ENCODE peak calls at places on chromosomes 11 and 22, in nine cellular contexts. J is NCI-H2081 treated with DMSO at 0.1 percent for 48 hours; U is cardiac muscle cell; R is GM12865; G is neural crest cell; H is NAMALWA; B is AG20443; P is GM10248; N is stimulated activated CD4-positive, alpha-beta T cell treated with anti-CD3 and anti-CD28 coated beads, Interleukin-12 subunit alpha, Interleukin-12 subunit beta, amount 100 ng/mL, for 4 hours. E is an unnamed sample.

GRCh38 chr22:39994566-39995345 is at the start of gene FAM83F:
- DNase-seq in J (no peak), U (peak; percentile 34), R (no peak), G (no peak), H (no peak), B (peak; percentile 46), P (peak; percentile 58), N (peak; percentile 56), E (no peak)

GRCh38 chr11:4546876-4547275 is 1.9 kb downstream of the OR52M1 start:
- DNase-seq in J (no peak), U (no peak), R (no peak), G (no peak), H (no peak), B (no peak), P (no peak), N (no peak), E (no peak)

GRCh38 chr11:67520856-67521824 is 2.1 kb downstream of the CABP2 start:
- DNase-seq in J (no peak), U (no peak), R (no peak), G (no peak), H (no peak), B (no peak), P (no peak), N (no peak), E (no peak)

GRCh38 chr11:111518668-111519067 is 4.1 kb downstream of the HOATZ start:
- DNase-seq in J (no peak), U (no peak), R (no peak), G (no peak), H (no peak), B (no peak), P (no peak), N (no peak), E (no peak)

GRCh38 chr22:32745251-32745995 is 56.1 kb upstream of the TIMP3 start:
- DNase-seq in J (no peak), U (peak; percentile 48), R (no peak), G (no peak), H (no peak), B (peak; percentile 80), P (no peak), N (no peak), E (no peak)

GRCh38 chr11:38384568-38384967 is 1786.5 kb upstream of the RAG2 start:
- DNase-seq in J (no peak), U (no peak), R (no peak), G (no peak), H (no peak), B (no peak), P (no peak), N (no peak), E (no peak)

GRCh38 chr11:3920148-3920852 is 64.8 kb downstream of the STIM1 start:
- DNase-seq in J (no peak), U (peak; percentile 82), R (peak; percentile 76), G (no peak), H (no peak), B (peak; percentile 49), P (no peak), N (peak; percentile 56), E (no peak)

GRCh38 chr22:38700271-38700788 is 413 bp downstream of the JOSD1 start:
- DNase-seq in J (no peak), U (peak; percentile 78), R (no peak), G (no peak), H (peak; percentile 44), B (peak; percentile 80), P (no peak), N (no peak), E (no peak)

GRCh38 chr11:129208863-129209262 is 16.7 kb upstream of the ARHGAP32 start:
- DNase-seq in J (no peak), U (peak; percentile 21), R (no peak), G (no peak), H (no peak), B (no peak), P (no peak), N (no peak), E (no peak)

GRCh38 chr11:66986178-66986545 is 11.1 kb downstream of the C11orf86 start:
- DNase-seq in J (no peak), U (no peak), R (no peak), G (no peak), H (no peak), B (no peak), P (no peak), N (no peak), E (no peak)

GRCh38 chr11:124602751-124603150 is 8.5 kb upstream of the PANX3 start:
- DNase-seq in J (no peak), U (no peak), R (no peak), G (no peak), H (no peak), B (no peak), P (no peak), N (no peak), E (no peak)

GRCh38 chr11:12177739-12178338 is 67.4 kb downstream of the MICAL2 start:
- DNase-seq in J (no peak), U (no peak), R (no peak), G (no peak), H (no peak), B (no peak), P (no peak), N (no peak), E (no peak)

GRCh38 chr11:2180775-2181370 is 9.3 kb upstream of the TH start:
- DNase-seq in J (no peak), U (no peak), R (no peak), G (no peak), H (no peak), B (no peak), P (no peak), N (no peak), E (no peak)

GRCh38 chr11:128208329-128209220 is 378.8 kb downstream of the ETS1 start:
- DNase-seq in J (no peak), U (peak; percentile 98), R (no peak), G (no peak), H (no peak), B (peak; percentile 83), P (no peak), N (no peak), E (no peak)

GRCh38 chr22:37906364-37907008 is 389 bp downstream of the MICALL1 start:
- DNase-seq in J (no peak), U (no peak), R (peak; percentile 46), G (no peak), H (peak; percentile 38), B (peak; percentile 48), P (peak; percentile 75), N (peak; percentile 36), E (peak; percentile 38)

GRCh38 chr11:74849525-74850391 is 99.1 kb downstream of the XRRA1 start:
- DNase-seq in J (no peak), U (peak; percentile 66), R (no peak), G (no peak), H (no peak), B (peak; percentile 87), P (no peak), N (no peak), E (no peak)

GRCh38 chr22:50148991-50149721 is 21.4 kb upstream of the PANX2 start:
- DNase-seq in J (no peak), U (peak; percentile 52), R (peak; percentile 83), G (peak; percentile 52), H (peak; percentile 80), B (peak; percentile 64), P (peak; percentile 92), N (peak; percentile 68), E (peak; percentile 56)

GRCh38 chr11:35158371-35159081 is 19.6 kb downstream of the CD44 start:
- DNase-seq in J (no peak), U (peak; percentile 68), R (no peak), G (no peak), H (no peak), B (no peak), P (no peak), N (no peak), E (no peak)

GRCh38 chr22:36727110-36727509 is 23.6 kb upstream of the CACNG2 start:
- DNase-seq in J (no peak), U (no peak), R (no peak), G (no peak), H (no peak), B (no peak), P (no peak), N (no peak), E (no peak)

GRCh38 chr11:61694971-61695706 is 14.9 kb downstream of the DAGLA start:
- DNase-seq in J (no peak), U (no peak), R (no peak), G (no peak), H (no peak), B (no peak), P (no peak), N (no peak), E (no peak)

GRCh38 chr11:133146697-133147306 is 385.5 kb downstream of the OPCML start:
- DNase-seq in J (no peak), U (no peak), R (no peak), G (no peak), H (no peak), B (no peak), P (no peak), N (no peak), E (no peak)

GRCh38 chr11:94933225-94934130 is 39.9 kb downstream of the CWC15 start:
- DNase-seq in J (no peak), U (peak; percentile 91), R (no peak), G (no peak), H (no peak), B (peak; percentile 88), P (no peak), N (no peak), E (no peak)

GRCh38 chr22:19509923-19510322 is 14.3 kb downstream of the CLDN5 start:
- DNase-seq in J (no peak), U (no peak), R (no peak), G (no peak), H (no peak), B (no peak), P (no peak), N (no peak), E (no peak)

GRCh38 chr11:2665747-2666710 is 33.8 kb downstream of the KCNQ1OT1 start:
- DNase-seq in J (no peak), U (peak; percentile 51), R (no peak), G (no peak), H (no peak), B (no peak), P (no peak), N (no peak), E (no peak)

GRCh38 chr11:33197915-33198727 is 36.8 kb upstream of the CSTF3 start:
- DNase-seq in J (no peak), U (peak; percentile 58), R (no peak), G (no peak), H (no peak), B (no peak), P (no peak), N (no peak), E (no peak)

GRCh38 chr11:47470671-47471070 is 21.7 kb upstream of the RAPSN start:
- DNase-seq in J (no peak), U (no peak), R (no peak), G (no peak), H (no peak), B (no peak), P (no peak), N (no peak), E (no peak)

GRCh38 chr11:85965202-85965601 is 103.7 kb downstream of the PICALM start:
- DNase-seq in J (no peak), U (no peak), R (no peak), G (no peak), H (no peak), B (no peak), P (no peak), N (no peak), E (no peak)

GRCh38 chr11:20342347-20343279 is 20.9 kb upstream of the HTATIP2 start:
- DNase-seq in J (no peak), U (peak; percentile 22), R (no peak), G (peak; percentile 25), H (no peak), B (no peak), P (no peak), N (no peak), E (no peak)

GRCh38 chr22:23696326-23696851 is 5.6 kb downstream of the RGL4 start:
- DNase-seq in J (no peak), U (peak; percentile 56), R (peak; percentile 85), G (no peak), H (peak; percentile 69), B (no peak), P (peak; percentile 89), N (peak; percentile 60), E (peak; percentile 60)

GRCh38 chr22:27207907-27208306 is 550.5 kb downstream of the MIAT start:
- DNase-seq in J (no peak), U (no peak), R (no peak), G (no peak), H (no peak), B (peak; percentile 79), P (no peak), N (no peak), E (no peak)

GRCh38 chr11:132202621-132203020 is 832.2 kb downstream of the NTM start:
- DNase-seq in J (no peak), U (no peak), R (no peak), G (no peak), H (no peak), B (peak; percentile 46), P (no peak), N (no peak), E (no peak)

E was measured in T-helper 1 cell.